ENCODE peak calls at places on chromosome 1, in eight cellular contexts. I, H, T, X, D, P, U and R are unnamed samples.

GRCh38 chr1:43750083-43750482 is 42.7 kb downstream of the ST3GAL3 start:
- DNase-seq in I (no peak), H (no peak), T (no peak), X (no peak), D (no peak), P (no peak), U (no peak), R (no peak)

GRCh38 chr1:200445213-200445612 is 35.4 kb upstream of the ZNF281 start:
- DNase-seq in I (no peak), H (no peak), T (no peak), X (no peak), D (no peak), P (no peak), U (no peak), R (no peak)

GRCh38 chr1:55640708-55641473 is 425.7 kb upstream of the USP24 start:
- DNase-seq in I (no peak), H (no peak), T (peak), X (peak), D (peak), P (peak), U (no peak), R (peak)

GRCh38 chr1:201270616-201271390 is 12.5 kb upstream of the PKP1 start:
- DNase-seq in I (no peak), H (no peak), T (no peak), X (no peak), D (no peak), P (no peak), U (no peak), R (no peak)

GRCh38 chr1:118862755-118863154 is 125.4 kb downstream of the TBX15 start:
- DNase-seq in I (peak), H (no peak), T (no peak), X (no peak), D (no peak), P (peak), U (no peak), R (no peak)

GRCh38 chr1:31795801-31796621 is 19.8 kb downstream of the SPOCD1 start:
- DNase-seq in I (peak), H (no peak), T (no peak), X (no peak), D (no peak), P (no peak), U (no peak), R (no peak)

GRCh38 chr1:27634166-27634981 is 611 bp downstream of the FGR start:
- DNase-seq in I (no peak), H (no peak), T (no peak), X (no peak), D (no peak), P (no peak), U (peak), R (no peak)

GRCh38 chr1:172585861-172586260 is 52.9 kb downstream of the SUCO start:
- DNase-seq in I (peak), H (no peak), T (no peak), X (no peak), D (no peak), P (no peak), U (no peak), R (no peak)

GRCh38 chr1:2083666-2084065 is 33.5 kb downstream of the PRKCZ start:
- DNase-seq in I (no peak), H (no peak), T (no peak), X (no peak), D (no peak), P (no peak), U (no peak), R (no peak)

GRCh38 chr1:208641881-208642280 is 397.7 kb upstream of the PLXNA2 start:
- DNase-seq in I (no peak), H (no peak), T (no peak), X (no peak), D (no peak), P (no peak), U (no peak), R (no peak)

GRCh38 chr1:160489513-160490261 is 33.4 kb downstream of the SLAMF6 start:
- DNase-seq in I (no peak), H (no peak), T (no peak), X (no peak), D (no peak), P (no peak), U (no peak), R (no peak)

GRCh38 chr1:236425031-236425663 is 31.1 kb downstream of the EDARADD start:
- DNase-seq in I (no peak), H (no peak), T (no peak), X (no peak), D (no peak), P (peak), U (no peak), R (no peak)